ENCODE peak calls at places on chromosomes 12 and 14, in five cellular contexts. K is effector memory CD8-positive, alpha-beta T cell; P is substantia nigra; U is hepatic stellate cell; S is germinal center. E is an unnamed sample.

GRCh38 chr12:57618966-57619433 is 7.8 kb downstream of the ARHGEF25 start:
- DNase-seq in K (no peak), P (no peak), U (no peak), S (no peak), E (no peak)

GRCh38 chr12:93379432-93380308 is 1.9 kb downstream of the NUDT4 start:
- DNase-seq in K (no peak), P (no peak), U (no peak), S (no peak), E (no peak)

GRCh38 chr12:1398673-1399072 is 195.7 kb downstream of the FBXL14 start:
- DNase-seq in K (no peak), P (no peak), U (peak), S (no peak), E (no peak)

GRCh38 chr12:58918475-58918874 is 1.8 kb downstream of the LRIG3 start:
- DNase-seq in K (no peak), P (no peak), U (no peak), S (no peak), E (no peak)

GRCh38 chr14:44612002-44612401 is 104.9 kb upstream of the FSCB start:
- DNase-seq in K (no peak), P (no peak), U (no peak), S (no peak), E (no peak)

GRCh38 chr14:96221841-96222240 is 17.2 kb downstream of the BDKRB2 start:
- DNase-seq in K (no peak), P (no peak), U (no peak), S (no peak), E (no peak)

GRCh38 chr12:132289356-132290202 is 39.8 kb downstream of the GALNT9 start:
- DNase-seq in K (no peak), P (no peak), U (no peak), S (no peak), E (peak)

GRCh38 chr14:58607131-58607531 is 30.6 kb upstream of the DACT1 start:
- DNase-seq in K (no peak), P (no peak), U (no peak), S (no peak), E (no peak)

GRCh38 chr12:2692156-2692555 is 102.6 kb upstream of the FKBP4 start:
- DNase-seq in K (no peak), P (no peak), U (no peak), S (no peak), E (no peak)

GRCh38 chr12:11633968-11634367 is 15.5 kb upstream of the ETV6 start:
- DNase-seq in K (no peak), P (no peak), U (no peak), S (no peak), E (no peak)

GRCh38 chr14:35339761-35340406 is 47.7 kb downstream of the PSMA6 start:
- DNase-seq in K (no peak), P (no peak), U (no peak), S (peak), E (no peak)

GRCh38 chr14:55533960-55534359 is 46.0 kb upstream of the KTN1 start:
- DNase-seq in K (no peak), P (no peak), U (no peak), S (no peak), E (no peak)

GRCh38 chr12:68001486-68002466 is 12.5 kb downstream of the IFNG-AS1 start:
- DNase-seq in K (no peak), P (no peak), U (no peak), S (no peak), E (no peak)